ENCODE peak calls at places on chromosome 21, in eight cellular contexts. I is Calu3, J is choroid plexus epithelial cell, D is NCI-H774, K is kidney tubule cell, S is fibroblast of the conjunctiva, V is HCT116, G is transverse colon. T is an unnamed sample.

GRCh38 chr21:31347435-31348032 is 3.5 kb upstream of the TIAM1 start:
- DNase-seq in K (peak), D (peak), I (peak), S (peak), G (no peak), J (peak), V (no peak), T (peak)

GRCh38 chr21:45959779-45960390 is 21.7 kb upstream of the COL6A1 start:
- DNase-seq in D (no peak), S (no peak), K (no peak), I (no peak), V (no peak), J (no peak), G (no peak), T (no peak)

GRCh38 chr21:37266515-37267221 is 466 bp downstream of the VPS26C start:
- DNase-seq in D (peak), G (no peak), K (no peak), S (no peak), I (peak), V (no peak), J (peak), T (no peak)

GRCh38 chr21:17002628-17003027 is 510.2 kb upstream of the CXADR start:
- DNase-seq in K (no peak), S (no peak), D (no peak), V (no peak), I (no peak), G (no peak), J (no peak), T (no peak)

GRCh38 chr21:42156690-42157605 is 62.0 kb upstream of the ABCG1 start:
- DNase-seq in J (peak), G (peak), S (no peak), K (no peak), V (no peak), I (no peak), D (no peak), T (no peak)

GRCh38 chr21:21818898-21819297 is 820.7 kb downstream of the NCAM2 start:
- DNase-seq in S (no peak), G (no peak), J (no peak), I (no peak), D (no peak), V (no peak), K (no peak), T (no peak)

GRCh38 chr21:16587141-16587570 is 857.4 kb downstream of the USP25 start:
- DNase-seq in G (peak), J (peak), K (peak), I (peak), S (peak), D (peak), V (no peak), T (peak)

GRCh38 chr21:26546698-26547097 is 26.4 kb downstream of the CYYR1 start:
- DNase-seq in I (no peak), J (no peak), D (no peak), G (no peak), V (no peak), S (no peak), K (no peak), T (no peak)

GRCh38 chr21:25708467-25709065 is 26.1 kb downstream of the ATP5PF start:
- DNase-seq in J (peak), G (peak), D (peak), K (peak), I (peak), S (peak), V (peak), T (peak)

GRCh38 chr21:43207043-43207315 is 38.2 kb downstream of the CRYAA start:
- DNase-seq in K (no peak), J (no peak), I (no peak), D (no peak), V (no peak), S (no peak), G (no peak), T (no peak)

GRCh38 chr21:26147535-26147934 is 23.0 kb downstream of the APP start:
- DNase-seq in I (no peak), S (no peak), D (no peak), V (no peak), G (no peak), K (no peak), J (no peak), T (no peak)

GRCh38 chr21:17732306-17732705 is 86.8 kb downstream of the C21orf91 start:
- DNase-seq in D (peak), K (no peak), S (no peak), G (no peak), V (no peak), J (peak), I (no peak), T (no peak)

GRCh38 chr21:35925497-35925896 is 134.8 kb downstream of the SETD4 start:
- DNase-seq in I (peak), G (no peak), D (no peak), S (no peak), J (no peak), K (peak), V (no peak), T (no peak)

GRCh38 chr21:46116846-46117585 is 19.1 kb downstream of the COL6A2 start:
- DNase-seq in J (no peak), I (no peak), K (no peak), S (no peak), D (no peak), V (no peak), G (peak), T (no peak)

GRCh38 chr21:33360281-33360680 is 35.5 kb downstream of the IFNAR1 start:
- DNase-seq in K (no peak), V (no peak), D (no peak), I (no peak), J (peak), G (no peak), S (peak), T (no peak)

GRCh38 chr21:31370893-31371652 is 27.0 kb upstream of the TIAM1 start:
- DNase-seq in G (no peak), K (no peak), I (no peak), V (no peak), J (peak), S (peak), D (no peak), T (no peak)

GRCh38 chr21:33608559-33608958 is 20.1 kb upstream of the DONSON start:
- DNase-seq in G (no peak), J (no peak), D (no peak), S (no peak), V (no peak), K (no peak), I (no peak), T (no peak)

GRCh38 chr21:14751011-14751410 is 204.9 kb upstream of the SAMSN1 start:
- DNase-seq in S (no peak), I (no peak), V (no peak), K (no peak), J (no peak), G (no peak), D (no peak), T (no peak)

T was measured in LoVo.